ENCODE peak calls at places on chromosome 12, in six cellular contexts. T is HepG2, F is SK-N-SH, Z is H1, D is HCT116, S is K562. V is an unnamed sample.
A peak's percentile ranks its signal among the peaks of the same experiment; 100 is the strongest.

GRCh38 chr12:70609203-70609602 is 28.0 kb downstream of the PTPRB start:
- DNase-seq in F (peak; percentile 27), T (no peak), D (no peak), S (no peak), Z (no peak), V (no peak)

GRCh38 chr12:75996907-75997447 is 34.6 kb downstream of the PHLDA1 start:
- DNase-seq in D (no peak), T (no peak), F (no peak), S (no peak), Z (no peak), V (no peak)

GRCh38 chr12:18897816-18898215 is 159.9 kb downstream of the CAPZA3 start:
- DNase-seq in T (no peak), Z (no peak), S (no peak), D (no peak), F (no peak), V (no peak)

GRCh38 chr12:46959484-46959883 is 119.9 kb upstream of the PCED1B start:
- DNase-seq in Z (no peak), T (no peak), S (no peak), F (no peak), D (peak; percentile 65), V (peak; percentile 73)

GRCh38 chr12:99521664-99522063 is 125.9 kb upstream of the GARIN6 start:
- DNase-seq in D (no peak), S (no peak), Z (no peak), F (no peak), T (no peak), V (no peak)

GRCh38 chr12:109721276-109721675 is 7.7 kb downstream of the FAM222A start:
- DNase-seq in T (no peak), S (no peak), Z (no peak), F (no peak), D (no peak), V (no peak)

GRCh38 chr12:106079148-106079738 is 59.5 kb downstream of the NUAK1 start:
- DNase-seq in S (no peak), Z (no peak), T (no peak), F (no peak), D (no peak), V (no peak)

GRCh38 chr12:19373569-19373968 is 65.7 kb upstream of the AEBP2 start:
- DNase-seq in D (no peak), S (no peak), F (no peak), T (no peak), Z (no peak), V (no peak)

GRCh38 chr12:81088221-81088620 is 10.3 kb downstream of the ACSS3 start:
- DNase-seq in F (no peak), S (no peak), T (no peak), Z (no peak), D (no peak), V (no peak)

GRCh38 chr12:93526786-93527428 is 45.6 kb upstream of the SOCS2 start:
- DNase-seq in D (peak; percentile 61), S (no peak), T (peak; percentile 86), Z (no peak), F (no peak), V (no peak)

GRCh38 chr12:110501378-110501721 is 561 bp downstream of the VPS29 start:
- DNase-seq in F (peak; percentile 62), T (peak; percentile 38), S (no peak), D (no peak), Z (no peak), V (no peak)

GRCh38 chr12:108622425-108622824 is 11.3 kb downstream of the SELPLG start:
- DNase-seq in Z (no peak), D (no peak), S (no peak), T (peak; percentile 49), F (no peak), V (no peak)

GRCh38 chr12:130705174-130705880 is 10.8 kb downstream of the RIMBP2 start:
- DNase-seq in F (peak; percentile 29), D (no peak), S (no peak), Z (peak; percentile 38), T (no peak), V (no peak)

GRCh38 chr12:110585231-110585799 is 2.2 kb upstream of the PPTC7 start:
- DNase-seq in T (no peak), S (no peak), Z (no peak), F (no peak), D (no peak), V (no peak)

GRCh38 chr12:77402726-77403125 is 337.4 kb upstream of the E2F7 start:
- DNase-seq in F (no peak), D (no peak), S (no peak), Z (no peak), T (no peak), V (no peak)

GRCh38 chr12:124913474-124914391 is 717 bp downstream of the UBC start:
- DNase-seq in S (peak; percentile 75), D (no peak), Z (peak; percentile 84), T (peak; percentile 76), F (peak; percentile 64), V (no peak)

GRCh38 chr12:15677696-15678095 is 111.5 kb downstream of the EPS8 start:
- DNase-seq in T (no peak), D (no peak), F (no peak), S (no peak), Z (no peak), V (no peak)

GRCh38 chr12:20946732-20947131 is 136.2 kb downstream of the SLCO1B3 start:
- DNase-seq in T (peak; percentile 1), F (peak; percentile 5), Z (peak; percentile 61), D (peak; percentile 6), S (peak; percentile 6), V (no peak)

GRCh38 chr12:75884465-75884985 is 147.1 kb downstream of the PHLDA1 start:
- DNase-seq in Z (no peak), T (no peak), D (no peak), F (no peak), S (no peak), V (no peak)

GRCh38 chr12:2624543-2625266 is 170.1 kb upstream of the FKBP4 start:
- DNase-seq in D (peak; percentile 36), F (peak; percentile 45), S (peak; percentile 36), Z (peak; percentile 89), T (no peak), V (no peak)

GRCh38 chr12:117404940-117405339 is 43.5 kb upstream of the NOS1 start:
- DNase-seq in F (no peak), T (no peak), S (no peak), D (no peak), Z (no peak), V (no peak)

GRCh38 chr12:71621938-71622337 is 41.7 kb downstream of the ZFC3H1 start:
- DNase-seq in F (no peak), D (no peak), S (no peak), Z (no peak), T (no peak), V (no peak)

GRCh38 chr12:122228092-122228491 is 2.2 kb upstream of the DIABLO start:
- DNase-seq in F (peak; percentile 87), S (no peak), Z (no peak), T (no peak), D (no peak), V (no peak)

GRCh38 chr12:68239309-68239708 is 13.7 kb upstream of the IL26 start:
- DNase-seq in T (no peak), Z (no peak), S (no peak), F (no peak), D (no peak), V (no peak)
- TF ChIP-seq SIN3A in T (no peak), Z (no peak), S (no peak), F (no peak), D (no peak), V (no peak)

GRCh38 chr12:56749364-56749763 is 2.8 kb downstream of the PRIM1 start:
- DNase-seq in Z (no peak), T (no peak), F (no peak), D (no peak), S (no peak), V (no peak)

GRCh38 chr12:56753566-56753965 is 1.4 kb upstream of the PRIM1 start:
- DNase-seq in T (no peak), F (no peak), D (no peak), S (peak; percentile 69), Z (no peak), V (no peak)

GRCh38 chr12:56749853-56750252 is 2.3 kb downstream of the PRIM1 start:
- DNase-seq in T (no peak), D (no peak), Z (no peak), S (no peak), F (no peak), V (no peak)

GRCh38 chr12:56751712-56752598 is at the start of gene PRIM1:
- DNase-seq in T (peak; percentile 65), D (peak; percentile 67), S (peak; percentile 96), F (peak; percentile 96), Z (peak; percentile 94), V (peak; percentile 53)
- TF ChIP-seq CTCF in T (no peak), D (no peak), S (no peak), F (no peak), Z (no peak), V (no peak)

DNA sequence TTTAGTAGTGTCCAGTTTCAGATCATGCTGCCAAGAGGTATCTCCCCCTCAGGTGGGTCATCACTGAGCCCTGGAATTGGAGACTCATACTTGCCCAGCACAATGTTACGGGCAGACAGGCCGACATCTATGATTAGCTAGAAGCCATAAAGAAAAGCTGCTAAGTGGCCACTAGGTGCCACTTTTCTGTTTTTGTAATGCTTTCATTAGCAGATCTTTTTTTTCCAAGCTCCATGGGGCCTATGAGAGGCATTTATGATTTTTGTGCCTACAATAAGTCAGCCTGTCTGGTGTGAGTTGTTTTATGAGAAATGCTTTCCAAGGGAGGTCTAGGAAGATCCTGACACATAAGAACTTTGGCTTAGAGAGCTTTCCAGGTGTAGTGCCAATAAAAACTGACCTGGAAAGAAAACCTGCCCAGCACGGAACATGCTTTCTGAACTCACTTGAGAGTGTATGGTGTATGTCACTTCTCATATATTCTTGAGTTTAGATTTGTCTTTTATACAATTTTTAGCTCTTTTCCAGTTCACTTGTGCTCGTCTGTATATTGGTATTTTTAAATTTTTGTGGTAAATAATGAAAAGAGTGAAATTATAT is 21.8 kb upstream of the SMCO2 start:
- DNase-seq in D (peak; percentile 49), F (peak; percentile 19), Z (no peak), T (peak; percentile 45), S (peak; percentile 26), V (peak; percentile 30)
- H3K27ac ChIP-seq in D (no peak overlapping the region), F (no peak overlapping the region), Z (no peak overlapping the region), T (no peak overlapping the region), S (no peak overlapping the region), V (no peak overlapping the region)

GRCh38 chr12:23552417-23552816 is 397.1 kb downstream of the SOX5 start:
- DNase-seq in T (no peak), D (no peak), S (no peak), F (no peak), Z (no peak), V (no peak)

GRCh38 chr12:23555180-23555784 is 394.2 kb downstream of the SOX5 start:
- DNase-seq in D (no peak), S (no peak), Z (no peak), F (no peak), T (no peak), V (no peak)

GRCh38 chr12:23556661-23557060 is 392.8 kb downstream of the SOX5 start:
- DNase-seq in D (no peak), T (no peak), S (peak; percentile 54), F (no peak), Z (no peak), V (no peak)

GRCh38 chr12:23559268-23559753 is 390.2 kb downstream of the SOX5 start:
- DNase-seq in Z (no peak), D (no peak), T (no peak), S (peak; percentile 56), F (no peak), V (no peak)

DNA sequence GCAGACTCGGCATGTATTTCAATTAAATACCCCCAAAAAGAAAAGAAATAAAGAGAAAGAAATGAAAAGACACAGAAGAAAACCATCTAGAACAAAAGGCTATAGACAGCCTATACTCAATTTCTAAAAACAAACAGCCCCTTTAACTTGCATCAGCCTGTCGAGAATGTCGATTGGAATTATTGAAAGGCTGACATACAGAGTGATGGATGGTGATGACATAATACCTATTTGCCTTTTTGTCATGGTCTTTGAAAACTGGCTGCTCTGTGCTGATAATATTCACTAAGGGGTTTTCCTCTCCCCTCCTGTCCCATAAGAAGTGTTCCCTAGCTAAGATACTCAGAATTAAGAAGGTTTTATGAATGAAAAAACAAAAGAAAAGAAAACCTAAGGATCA is 393.7 kb downstream of the SOX5 start:
- DNase-seq in D (no peak), S (peak; percentile 62), F (no peak), T (no peak), Z (no peak), V (no peak)
- TF ChIP-seq SIN3A in D (no peak), S (no peak), F (no peak), T (no peak), Z (no peak), V (no peak)

V was measured in Panc1.